ENCODE peak calls at places on chromosomes 13 and 19, in seven cellular contexts. One of them, this sample, is unnamed.
A peak's percentile ranks its signal among the peaks of the same experiment; 100 is the strongest.

GRCh38 chr19:6521718-6522646 is 8.8 kb upstream of the TNFSF9 start:
- DNase-seq in colonic mucosa: no peak
- DNase-seq in Peyer's patch: peak; percentile 92
- DNase-seq in body of pancreas: peak; percentile 27
- DNase-seq in psoas muscle: no peak
- DNase-seq in neuronal stem cell: no peak
- DNase-seq in GM23248: peak; percentile 51
- DNase-seq in this sample: no peak

GRCh38 chr13:69553976-69554375 is 553.6 kb upstream of the ATXN8OS start:
- DNase-seq in colonic mucosa: no peak
- DNase-seq in Peyer's patch: no peak
- DNase-seq in body of pancreas: no peak
- DNase-seq in psoas muscle: no peak
- DNase-seq in neuronal stem cell: no peak
- DNase-seq in GM23248: no peak
- DNase-seq in this sample: no peak

GRCh38 chr13:108700421-108701170 is 71.2 kb downstream of the MYO16 start:
- DNase-seq in colonic mucosa: no peak
- DNase-seq in Peyer's patch: no peak
- DNase-seq in body of pancreas: no peak
- DNase-seq in psoas muscle: no peak
- DNase-seq in neuronal stem cell: no peak
- DNase-seq in GM23248: no peak
- DNase-seq in this sample: peak; percentile 71

GRCh38 chr19:56201973-56202372 is at the start of gene ZSCAN5C:
- DNase-seq in colonic mucosa: no peak
- DNase-seq in Peyer's patch: no peak
- DNase-seq in body of pancreas: no peak
- DNase-seq in psoas muscle: no peak
- DNase-seq in neuronal stem cell: no peak
- DNase-seq in GM23248: no peak
- DNase-seq in this sample: no peak

GRCh38 chr19:47623921-47624391 is 15.0 kb downstream of the BICRA start:
- DNase-seq in colonic mucosa: no peak
- DNase-seq in Peyer's patch: peak; percentile 74
- DNase-seq in body of pancreas: no peak
- DNase-seq in psoas muscle: no peak
- DNase-seq in neuronal stem cell: no peak
- DNase-seq in GM23248: no peak
- DNase-seq in this sample: no peak

GRCh38 chr19:1040476-1041271 is 767 bp downstream of the ABCA7 start:
- DNase-seq in colonic mucosa: peak; percentile 95
- DNase-seq in Peyer's patch: peak; percentile 97
- DNase-seq in body of pancreas: peak; percentile 92
- DNase-seq in psoas muscle: peak; percentile 95
- DNase-seq in neuronal stem cell: peak; percentile 88
- DNase-seq in GM23248: peak; percentile 93
- DNase-seq in this sample: peak; percentile 90

GRCh38 chr13:51643882-51644281 is 59.6 kb downstream of the WDFY2 start:
- DNase-seq in colonic mucosa: no peak
- DNase-seq in Peyer's patch: no peak
- DNase-seq in body of pancreas: no peak
- DNase-seq in psoas muscle: no peak
- DNase-seq in neuronal stem cell: no peak
- DNase-seq in GM23248: peak; percentile 94
- DNase-seq in this sample: peak; percentile 54

GRCh38 chr19:11279505-11280236 is 16.3 kb upstream of the TSPAN16 start:
- DNase-seq in colonic mucosa: no peak
- DNase-seq in Peyer's patch: peak; percentile 48
- DNase-seq in body of pancreas: no peak
- DNase-seq in psoas muscle: no peak
- DNase-seq in neuronal stem cell: no peak
- DNase-seq in GM23248: no peak
- DNase-seq in this sample: peak; percentile 44

GRCh38 chr19:590396-590745 is 690 bp downstream of the HCN2 start:
- DNase-seq in colonic mucosa: no peak
- DNase-seq in Peyer's patch: no peak
- DNase-seq in body of pancreas: no peak
- DNase-seq in psoas muscle: no peak
- DNase-seq in neuronal stem cell: no peak
- DNase-seq in GM23248: peak; percentile 65
- DNase-seq in this sample: no peak

GRCh38 chr13:36858285-36858684 is 39.3 kb downstream of the RFXAP start:
- DNase-seq in colonic mucosa: no peak
- DNase-seq in Peyer's patch: no peak
- DNase-seq in body of pancreas: peak; percentile 7
- DNase-seq in psoas muscle: no peak
- DNase-seq in neuronal stem cell: no peak
- DNase-seq in GM23248: peak; percentile 77
- DNase-seq in this sample: no peak

GRCh38 chr13:33132644-33133440 is 116.6 kb downstream of the KL start:
- DNase-seq in colonic mucosa: no peak
- DNase-seq in Peyer's patch: no peak
- DNase-seq in body of pancreas: no peak
- DNase-seq in psoas muscle: no peak
- DNase-seq in neuronal stem cell: no peak
- DNase-seq in GM23248: peak; percentile 63
- DNase-seq in this sample: no peak

GRCh38 chr19:32458500-32459123 is 53.0 kb downstream of the DPY19L3 start:
- DNase-seq in colonic mucosa: no peak
- DNase-seq in Peyer's patch: no peak
- DNase-seq in body of pancreas: no peak
- DNase-seq in psoas muscle: no peak
- DNase-seq in neuronal stem cell: no peak
- DNase-seq in GM23248: peak; percentile 2
- DNase-seq in this sample: no peak

GRCh38 chr19:56117376-56117884 is 3.7 kb downstream of the ZNF787 start:
- DNase-seq in colonic mucosa: no peak
- DNase-seq in Peyer's patch: no peak
- DNase-seq in body of pancreas: peak; percentile 44
- DNase-seq in psoas muscle: no peak
- DNase-seq in neuronal stem cell: no peak
- DNase-seq in GM23248: no peak
- DNase-seq in this sample: no peak

GRCh38 chr19:58474997-58475713 is 997 bp upstream of the ZNF446 start:
- DNase-seq in colonic mucosa: no peak
- DNase-seq in Peyer's patch: no peak
- DNase-seq in body of pancreas: no peak
- DNase-seq in psoas muscle: no peak
- DNase-seq in neuronal stem cell: no peak
- DNase-seq in GM23248: no peak
- DNase-seq in this sample: no peak

GRCh38 chr19:22446605-22447004 is 24.5 kb upstream of the ZNF98 start:
- DNase-seq in colonic mucosa: no peak
- DNase-seq in Peyer's patch: no peak
- DNase-seq in body of pancreas: no peak
- DNase-seq in psoas muscle: no peak
- DNase-seq in neuronal stem cell: no peak
- DNase-seq in GM23248: no peak
- DNase-seq in this sample: no peak

GRCh38 chr19:54151362-54152035 is 8.0 kb downstream of the LENG1 start:
- DNase-seq in colonic mucosa: no peak
- DNase-seq in Peyer's patch: no peak
- DNase-seq in body of pancreas: no peak
- DNase-seq in psoas muscle: no peak
- DNase-seq in neuronal stem cell: no peak
- DNase-seq in GM23248: no peak
- DNase-seq in this sample: no peak

GRCh38 chr19:55392820-55393219 is 7.1 kb downstream of the RPL28 start:
- DNase-seq in colonic mucosa: no peak
- DNase-seq in Peyer's patch: no peak
- DNase-seq in body of pancreas: no peak
- DNase-seq in psoas muscle: no peak
- DNase-seq in neuronal stem cell: no peak
- DNase-seq in GM23248: no peak
- DNase-seq in this sample: no peak

GRCh38 chr13:66994097-66994496 is 236.0 kb downstream of the PCDH9 start:
- DNase-seq in colonic mucosa: peak; percentile 39
- DNase-seq in Peyer's patch: peak; percentile 54
- DNase-seq in body of pancreas: peak; percentile 72
- DNase-seq in psoas muscle: peak; percentile 61
- DNase-seq in neuronal stem cell: peak; percentile 65
- DNase-seq in GM23248: peak; percentile 39
- DNase-seq in this sample: no peak

GRCh38 chr13:101018720-101019119 is 344.1 kb upstream of the TMTC4 start:
- DNase-seq in colonic mucosa: no peak
- DNase-seq in Peyer's patch: no peak
- DNase-seq in body of pancreas: no peak
- DNase-seq in psoas muscle: no peak
- DNase-seq in neuronal stem cell: no peak
- DNase-seq in GM23248: peak; percentile 85
- DNase-seq in this sample: peak; percentile 4

GRCh38 chr13:80921971-80922370 is 581.0 kb upstream of the SPRY2 start:
- DNase-seq in colonic mucosa: no peak
- DNase-seq in Peyer's patch: no peak
- DNase-seq in body of pancreas: no peak
- DNase-seq in psoas muscle: no peak
- DNase-seq in neuronal stem cell: no peak
- DNase-seq in GM23248: no peak
- DNase-seq in this sample: no peak

GRCh38 chr13:20461860-20462532 is 63.7 kb downstream of the CRYL1 start:
- DNase-seq in colonic mucosa: no peak
- DNase-seq in Peyer's patch: no peak
- DNase-seq in body of pancreas: no peak
- DNase-seq in psoas muscle: no peak
- DNase-seq in neuronal stem cell: no peak
- DNase-seq in GM23248: no peak
- DNase-seq in this sample: no peak

GRCh38 chr13:99542788-99543406 is 41.6 kb downstream of the TM9SF2 start:
- DNase-seq in colonic mucosa: no peak
- DNase-seq in Peyer's patch: peak; percentile 81
- DNase-seq in body of pancreas: no peak
- DNase-seq in psoas muscle: no peak
- DNase-seq in neuronal stem cell: no peak
- DNase-seq in GM23248: no peak
- DNase-seq in this sample: no peak

GRCh38 chr19:952680-953500 is 27.1 kb downstream of the ARID3A start:
- DNase-seq in colonic mucosa: peak; percentile 53
- DNase-seq in Peyer's patch: peak; percentile 65
- DNase-seq in body of pancreas: peak; percentile 63
- DNase-seq in psoas muscle: no peak
- DNase-seq in neuronal stem cell: no peak
- DNase-seq in GM23248: no peak
- DNase-seq in this sample: no peak

GRCh38 chr13:113231306-113232207 is 22.1 kb downstream of the CUL4A start:
- DNase-seq in colonic mucosa: no peak
- DNase-seq in Peyer's patch: no peak
- DNase-seq in body of pancreas: no peak
- DNase-seq in psoas muscle: no peak
- DNase-seq in neuronal stem cell: no peak
- DNase-seq in GM23248: no peak
- DNase-seq in this sample: no peak

GRCh38 chr19:41869374-41869955 is 7.6 kb upstream of the CD79A start:
- DNase-seq in colonic mucosa: no peak
- DNase-seq in Peyer's patch: no peak
- DNase-seq in body of pancreas: no peak
- DNase-seq in psoas muscle: peak; percentile 33
- DNase-seq in neuronal stem cell: no peak
- DNase-seq in GM23248: no peak
- DNase-seq in this sample: no peak

GRCh38 chr19:48507911-48508439 is 3.7 kb downstream of the LMTK3 start:
- DNase-seq in colonic mucosa: no peak
- DNase-seq in Peyer's patch: no peak
- DNase-seq in body of pancreas: no peak
- DNase-seq in psoas muscle: no peak
- DNase-seq in neuronal stem cell: no peak
- DNase-seq in GM23248: no peak
- DNase-seq in this sample: no peak

GRCh38 chr13:112756967-112757758 is 67.3 kb downstream of the ATP11A start:
- DNase-seq in colonic mucosa: no peak
- DNase-seq in Peyer's patch: no peak
- DNase-seq in body of pancreas: no peak
- DNase-seq in psoas muscle: peak; percentile 34
- DNase-seq in neuronal stem cell: peak; percentile 36
- DNase-seq in GM23248: no peak
- DNase-seq in this sample: no peak

DNA sequence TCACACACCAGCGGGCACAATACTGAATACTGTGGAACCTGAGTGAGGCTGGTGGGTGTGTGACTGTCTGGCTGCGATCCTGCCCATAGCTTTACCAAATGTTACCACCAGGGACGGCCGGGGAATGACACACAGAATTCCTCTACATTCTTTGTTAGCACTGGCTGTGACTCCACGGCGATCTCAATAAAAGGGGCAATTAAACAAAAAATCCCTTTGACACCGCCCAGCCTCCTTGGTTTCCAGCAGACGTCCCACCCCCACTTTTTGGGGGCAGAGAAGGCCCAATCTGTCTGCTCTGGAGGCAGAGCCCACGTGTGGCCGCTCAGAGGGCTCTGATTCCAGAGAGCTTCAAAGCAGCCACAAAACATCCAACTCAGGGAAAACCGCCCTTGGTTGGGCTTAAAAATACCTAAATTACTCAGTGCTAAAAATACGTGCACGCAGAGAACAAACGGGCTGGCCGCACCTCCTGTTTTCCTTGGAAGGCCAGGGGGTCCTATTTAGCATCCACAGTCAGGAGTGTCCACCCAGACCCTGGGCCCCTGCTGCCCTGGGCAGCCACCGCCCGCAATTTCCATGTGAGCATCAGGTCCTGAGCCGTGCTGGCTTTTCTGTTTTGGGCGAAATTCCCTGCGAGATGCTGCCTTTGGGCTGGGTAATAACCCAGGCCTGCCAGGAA is 47.8 kb downstream of the GADD45B start:
- DNase-seq in colonic mucosa: no peak
- DNase-seq in Peyer's patch: no peak
- DNase-seq in body of pancreas: no peak
- DNase-seq in psoas muscle: no peak
- DNase-seq in neuronal stem cell: no peak
- DNase-seq in GM23248: peak; percentile 92
- DNase-seq in this sample: peak; percentile 91
- H3K27ac ChIP-seq in colonic mucosa: no peak overlapping the region
- H3K27ac ChIP-seq in Peyer's patch: no peak overlapping the region
- H3K27ac ChIP-seq in body of pancreas: no peak overlapping the region
- H3K27ac ChIP-seq in psoas muscle: no peak overlapping the region
- H3K27ac ChIP-seq in neuronal stem cell: peak overlapping the region; percentile 51
- H3K27ac ChIP-seq in GM23248: peak overlapping the region; percentile 93
- H3K27ac ChIP-seq in this sample: peak overlapping the region; percentile 80

GRCh38 chr19:45146716-45147337 is 14.0 kb downstream of the NKPD1 start:
- DNase-seq in colonic mucosa: no peak
- DNase-seq in Peyer's patch: no peak
- DNase-seq in body of pancreas: no peak
- DNase-seq in psoas muscle: no peak
- DNase-seq in neuronal stem cell: no peak
- DNase-seq in GM23248: no peak
- DNase-seq in this sample: no peak
- H3K4me3 ChIP-seq in colonic mucosa: no peak overlapping the region
- H3K4me3 ChIP-seq in Peyer's patch: no peak overlapping the region
- H3K4me3 ChIP-seq in body of pancreas: no peak overlapping the region
- H3K4me3 ChIP-seq in psoas muscle: no peak overlapping the region
- H3K4me3 ChIP-seq in neuronal stem cell: no peak overlapping the region
- H3K4me3 ChIP-seq in GM23248: no peak overlapping the region
- H3K4me3 ChIP-seq in this sample: no peak overlapping the region

GRCh38 chr19:5292453-5292842 is 48.2 kb downstream of the PTPRS start:
- DNase-seq in colonic mucosa: no peak
- DNase-seq in Peyer's patch: no peak
- DNase-seq in body of pancreas: no peak
- DNase-seq in psoas muscle: no peak
- DNase-seq in neuronal stem cell: no peak
- DNase-seq in GM23248: peak; percentile 67
- DNase-seq in this sample: no peak
- H3K4me1 ChIP-seq in colonic mucosa: no peaks in the 10 kb centered on the region
- H3K4me1 ChIP-seq in Peyer's patch: peaks cover 15% of the 10 kb centered on the region
- H3K4me1 ChIP-seq in body of pancreas: peaks cover 56% of the 10 kb centered on the region
- H3K4me1 ChIP-seq in psoas muscle: peaks cover 14% of the 10 kb centered on the region
- H3K4me1 ChIP-seq in neuronal stem cell: peaks cover 23% of the 10 kb centered on the region
- H3K4me1 ChIP-seq in GM23248: peaks cover 4% of the 10 kb centered on the region
- H3K4me1 ChIP-seq in this sample: peaks cover 23% of the 10 kb centered on the region

GRCh38 chr19:12948597-12949362 is 3.1 kb downstream of the RAD23A start:
- DNase-seq in colonic mucosa: no peak
- DNase-seq in Peyer's patch: no peak
- DNase-seq in body of pancreas: no peak
- DNase-seq in psoas muscle: no peak
- DNase-seq in neuronal stem cell: no peak
- DNase-seq in GM23248: no peak
- DNase-seq in this sample: no peak
- H3K27ac ChIP-seq in colonic mucosa: no peak overlapping the region
- H3K27ac ChIP-seq in Peyer's patch: no peak overlapping the region
- H3K27ac ChIP-seq in body of pancreas: no peak overlapping the region
- H3K27ac ChIP-seq in psoas muscle: peak overlapping the region; percentile 98
- H3K27ac ChIP-seq in neuronal stem cell: no peak overlapping the region
- H3K27ac ChIP-seq in GM23248: no peak overlapping the region
- H3K27ac ChIP-seq in this sample: no peak overlapping the region

This sample was measured in SJSA1.